ENCODE peak calls at places on chromosomes 5 and 9, in eight cellular contexts. L, X, H, Q, Z, A, G and S are unnamed samples.

GRCh38 chr9:36748322-36748899 is 175.7 kb downstream of the MELK start:
- DNase-seq in L (no peak), X (peak; percentile 36), H (no peak), Q (no peak), Z (peak; percentile 68), A (peak; percentile 61), G (no peak), S (no peak)

GRCh38 chr9:84303061-84303460 is 37.5 kb downstream of the SLC28A3 start:
- DNase-seq in L (no peak), X (no peak), H (no peak), Q (no peak), Z (no peak), A (no peak), G (no peak), S (no peak)

GRCh38 chr9:106025449-106025848 is 331.1 kb downstream of the TMEM38B start:
- DNase-seq in L (no peak), X (peak; percentile 4), H (no peak), Q (no peak), Z (no peak), A (no peak), G (no peak), S (no peak)

GRCh38 chr5:170632985-170633234 is 129.1 kb downstream of the KCNIP1 start:
- DNase-seq in L (peak; percentile 49), X (peak; percentile 63), H (peak; percentile 44), Q (peak; percentile 70), Z (peak; percentile 59), A (peak; percentile 87), G (peak; percentile 67), S (peak; percentile 52)

GRCh38 chr5:137488516-137488915 is 10.6 kb downstream of the SPOCK1 start:
- DNase-seq in L (no peak), X (no peak), H (no peak), Q (no peak), Z (no peak), A (no peak), G (no peak), S (no peak)

GRCh38 chr5:130402906-130403305 is 498.6 kb downstream of the CHSY3 start:
- DNase-seq in L (no peak), X (no peak), H (no peak), Q (no peak), Z (no peak), A (no peak), G (no peak), S (no peak)

GRCh38 chr5:59158165-59158564 is 575.3 kb downstream of the RAB3C start:
- DNase-seq in L (no peak), X (no peak), H (no peak), Q (no peak), Z (no peak), A (no peak), G (no peak), S (no peak)

GRCh38 chr9:109297899-109298298 is 23.0 kb downstream of the EPB41L4B start:
- DNase-seq in L (no peak), X (peak; percentile 44), H (no peak), Q (no peak), Z (no peak), A (no peak), G (no peak), S (no peak)

GRCh38 chr5:103139264-103139865 is 19.3 kb downstream of the PPIP5K2 start:
- DNase-seq in L (peak; percentile 87), X (peak; percentile 78), H (peak; percentile 14), Q (peak; percentile 67), Z (peak; percentile 85), A (peak; percentile 85), G (peak; percentile 73), S (peak; percentile 84)

GRCh38 chr5:76372320-76373054 is 30.6 kb upstream of the IQGAP2 start:
- DNase-seq in L (no peak), X (peak; percentile 70), H (no peak), Q (no peak), Z (no peak), A (no peak), G (no peak), S (no peak)

GRCh38 chr9:107839371-107839770 is 349.8 kb upstream of the KLF4 start:
- DNase-seq in L (no peak), X (no peak), H (no peak), Q (no peak), Z (no peak), A (no peak), G (no peak), S (no peak)

GRCh38 chr5:96113170-96113939 is 151.7 kb upstream of the ELL2 start:
- DNase-seq in L (no peak), X (no peak), H (no peak), Q (no peak), Z (no peak), A (no peak), G (no peak), S (no peak)

GRCh38 chr9:31916591-31917223 is 467.7 kb upstream of the ACO1 start:
- DNase-seq in L (no peak), X (no peak), H (no peak), Q (no peak), Z (peak; percentile 17), A (no peak), G (no peak), S (no peak)

GRCh38 chr5:124580925-124581821 is 165.3 kb downstream of the ZNF608 start:
- DNase-seq in L (peak; percentile 30), X (no peak), H (peak; percentile 25), Q (no peak), Z (no peak), A (no peak), G (peak; percentile 16), S (peak; percentile 59)

GRCh38 chr9:99464568-99464967 is 242.5 kb downstream of the SEC61B start:
- DNase-seq in L (no peak), X (no peak), H (no peak), Q (no peak), Z (no peak), A (no peak), G (no peak), S (no peak)